ENCODE peak calls at places on chromosomes 16 and 17, in ten cellular contexts. H is stomach, O is left lung, A is adrenal gland, F is tibial nerve, G is hepatocyte, W is H9, L is mammary epithelial cell, X is neural progenitor cell, T is heart right ventricle. B is an unnamed sample.

GRCh38 chr16:67279296-67280089 is at the start of gene PLEKHG4:
- DNase-seq in H (peak), X (peak), A (peak), O (peak), F (peak), G (peak), W (peak), L (peak), T (peak), B (peak)

GRCh38 chr17:19003966-19004600 is 481 bp downstream of the FAM83G start:
- DNase-seq in G (peak), L (peak), H (peak), F (no peak), T (no peak), W (peak), X (peak), O (no peak), A (no peak), B (peak)

GRCh38 chr17:7002288-7003047 is 6.6 kb downstream of the ALOX12 start:
- DNase-seq in G (no peak), X (no peak), O (no peak), L (no peak), H (no peak), T (no peak), F (no peak), W (no peak), A (no peak), B (no peak)

GRCh38 chr16:4746991-4747574 is 12.7 kb downstream of the DNAAF8 start:
- DNase-seq in X (peak), T (no peak), F (no peak), O (no peak), A (no peak), H (no peak), W (no peak), G (no peak), L (no peak), B (no peak)

GRCh38 chr17:64217249-64217652 is 45.8 kb downstream of the TEX2 start:
- DNase-seq in W (no peak), G (no peak), T (no peak), X (no peak), L (no peak), H (no peak), A (no peak), F (no peak), O (no peak), B (peak)

GRCh38 chr17:42122371-42123303 is at the start of gene HSPB9:
- DNase-seq in O (peak), F (no peak), A (no peak), W (peak), H (peak), G (peak), T (no peak), X (peak), L (no peak), B (peak)

GRCh38 chr16:90032664-90033346 is 13.5 kb upstream of the DBNDD1 start:
- DNase-seq in X (no peak), O (no peak), G (no peak), T (no peak), W (no peak), H (no peak), A (no peak), L (no peak), F (no peak), B (no peak)

GRCh38 chr16:88886915-88887521 is 20.6 kb upstream of the PABPN1L start:
- DNase-seq in G (peak), F (peak), L (no peak), O (peak), T (peak), W (no peak), H (peak), A (peak), X (no peak), B (no peak)

GRCh38 chr17:82752371-82753200 is 721 bp downstream of the TBCD start:
- DNase-seq in X (peak), A (no peak), O (no peak), L (peak), W (no peak), G (no peak), H (no peak), T (peak), F (no peak), B (peak)

GRCh38 chr17:60641810-60642220 is 35.8 kb upstream of the BCAS3 start:
- DNase-seq in W (peak), X (peak), L (peak), T (peak), A (peak), F (peak), O (peak), G (peak), H (peak), B (peak)

GRCh38 chr16:76571755-76572154 is 294.6 kb downstream of the CNTNAP4 start:
- DNase-seq in W (no peak), X (no peak), L (no peak), A (no peak), H (no peak), G (no peak), O (no peak), F (no peak), T (no peak), B (no peak)

GRCh38 chr16:12459401-12459791 is 344.3 kb downstream of the CPPED1 start:
- DNase-seq in T (peak), W (no peak), X (no peak), O (peak), G (no peak), F (no peak), L (no peak), H (peak), A (peak), B (no peak)

GRCh38 chr16:20385844-20386832 is 18.4 kb downstream of the PDILT start:
- DNase-seq in A (peak), X (peak), W (peak), L (peak), H (peak), G (peak), T (peak), F (peak), O (peak), B (peak)

GRCh38 chr16:87326151-87326571 is 9.0 kb upstream of the C16orf95 start:
- DNase-seq in X (no peak), O (no peak), G (no peak), L (no peak), H (no peak), T (no peak), A (peak), W (no peak), F (no peak), B (no peak)

GRCh38 chr16:79325211-79325610 is 275.3 kb downstream of the MAF start:
- DNase-seq in O (no peak), A (no peak), H (no peak), T (no peak), X (no peak), F (no peak), L (no peak), G (no peak), W (no peak), B (no peak)

GRCh38 chr17:48310748-48311213 is 119.2 kb downstream of the SKAP1 start:
- DNase-seq in G (peak), O (no peak), H (no peak), T (no peak), W (peak), L (no peak), F (no peak), X (peak), A (no peak), B (peak)

GRCh38 chr17:18129041-18129502 is 20.5 kb downstream of the MYO15A start:
- DNase-seq in X (no peak), F (no peak), W (no peak), L (peak), T (no peak), G (no peak), H (peak), O (peak), A (no peak), B (no peak)

GRCh38 chr17:48545022-48545376 is at the start of gene HOXB2:
- DNase-seq in W (no peak), F (no peak), X (no peak), H (no peak), A (peak), O (no peak), L (peak), T (no peak), G (no peak), B (peak)

GRCh38 chr17:55120651-55121050 is 144.1 kb upstream of the HLF start:
- DNase-seq in X (no peak), L (no peak), O (no peak), G (no peak), A (no peak), F (no peak), T (no peak), H (no peak), W (no peak), B (no peak)

GRCh38 chr17:50905460-50905803 is 39.3 kb upstream of the TOB1 start:
- DNase-seq in A (no peak), O (no peak), T (no peak), G (peak), X (no peak), L (no peak), W (no peak), H (peak), F (no peak), B (peak)

GRCh38 chr16:28106467-28106866 is 43.0 kb upstream of the GSG1L start:
- DNase-seq in F (no peak), W (no peak), T (no peak), G (no peak), H (no peak), A (no peak), X (no peak), L (no peak), O (peak), B (peak)

GRCh38 chr16:27317320-27317719 is 3.5 kb downstream of the IL4R start:
- DNase-seq in G (no peak), O (no peak), T (no peak), F (no peak), X (no peak), L (peak), A (peak), H (no peak), W (no peak), B (peak)

GRCh38 chr17:6796017-6796886 is 20.2 kb downstream of the FBXO39 start:
- DNase-seq in O (no peak), H (no peak), A (no peak), G (peak), F (no peak), W (no peak), X (no peak), L (peak), T (no peak), B (peak)

GRCh38 chr17:39704821-39705551 is 5.1 kb downstream of the ERBB2 start:
- DNase-seq in O (peak), F (peak), T (no peak), W (peak), G (no peak), X (peak), A (no peak), H (peak), L (no peak), B (peak)

GRCh38 chr16:66161942-66162341 is 204.5 kb upstream of the CDH5 start:
- DNase-seq in T (no peak), X (no peak), H (no peak), L (no peak), O (no peak), G (no peak), A (no peak), F (no peak), W (no peak), B (no peak)

GRCh38 chr17:81335388-81336157 is 40.5 kb upstream of the SLC38A10 start:
- DNase-seq in F (no peak), O (no peak), L (no peak), W (peak), H (no peak), T (no peak), X (no peak), A (no peak), G (no peak), B (peak)
- H3K27ac ChIP-seq in F (no peak), O (no peak), L (no peak), W (no peak), H (no peak), T (no peak), X (no peak), A (no peak), G (no peak), B (no peak)

DNA sequence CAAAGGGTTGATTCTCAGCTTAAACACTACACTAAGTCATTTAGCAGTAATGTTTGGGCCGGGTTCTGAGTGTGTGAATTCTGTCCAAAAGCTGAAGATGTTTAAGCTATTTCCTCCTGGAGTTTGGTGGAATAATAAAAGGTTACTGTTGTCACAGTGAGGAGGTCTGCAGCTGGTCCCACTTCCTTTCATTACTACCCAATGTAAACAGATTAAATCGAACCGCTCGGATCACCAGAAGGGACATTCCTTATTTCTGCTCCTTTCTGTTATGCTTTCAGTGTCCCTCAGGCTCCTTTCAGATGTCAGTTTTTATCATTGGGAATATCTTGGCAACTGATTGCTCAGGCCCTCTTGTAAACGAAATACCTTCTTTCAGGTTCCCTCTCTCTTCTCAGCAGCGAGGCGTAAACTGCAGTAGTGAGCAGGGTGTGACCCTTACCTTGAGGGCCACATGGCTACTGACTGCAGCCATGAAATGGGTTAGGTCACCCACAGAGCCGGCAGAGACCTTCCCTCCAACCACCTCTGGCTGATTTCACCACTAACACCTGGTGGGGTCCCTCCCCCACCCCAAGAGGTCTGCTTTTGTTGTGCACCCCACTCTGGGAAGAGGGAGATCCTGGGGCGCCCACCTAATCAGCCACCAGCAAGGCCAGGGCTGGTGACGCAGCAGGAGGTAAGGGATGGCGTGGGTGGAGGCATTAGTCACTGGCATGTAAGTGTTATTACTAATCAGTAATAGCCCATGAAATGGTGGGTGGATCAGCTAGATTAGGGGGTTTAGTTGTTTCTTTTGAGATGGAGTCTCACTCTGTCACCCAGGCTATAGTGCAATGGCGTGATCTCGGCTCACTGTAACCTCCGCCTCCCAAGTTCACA is 117.6 kb downstream of the VPS53 start:
- DNase-seq in W (no peak), A (peak), H (no peak), T (no peak), O (no peak), F (no peak), G (no peak), X (no peak), L (peak), B (no peak)
- H3K27ac ChIP-seq in W (no peak), A (no peak), H (no peak), T (no peak), O (no peak), F (no peak), G (peak), X (no peak), L (peak), B (no peak)

GRCh38 chr17:71412803-71413202 is 708.0 kb upstream of the SOX9 start:
- DNase-seq in W (no peak), O (no peak), X (no peak), H (no peak), T (no peak), L (peak), G (peak), F (no peak), A (no peak), B (no peak)
- H3K27ac ChIP-seq in W (no peak), O (no peak), X (no peak), H (no peak), T (no peak), L (peak), G (no peak), F (no peak), A (no peak), B (no peak)

GRCh38 chr17:45970659-45971058 is 28.4 kb upstream of the STH start:
- DNase-seq in T (no peak), W (no peak), F (no peak), O (no peak), H (no peak), L (no peak), X (no peak), G (no peak), A (no peak), B (no peak)

GRCh38 chr17:45967378-45967777 is 31.7 kb upstream of the STH start:
- DNase-seq in L (no peak), W (no peak), O (no peak), X (no peak), A (no peak), G (no peak), F (no peak), T (no peak), H (no peak), B (no peak)

GRCh38 chr17:45969726-45970125 is 29.3 kb upstream of the STH start:
- DNase-seq in F (no peak), A (no peak), O (no peak), X (no peak), T (no peak), H (no peak), G (no peak), W (no peak), L (no peak), B (no peak)

GRCh38 chr17:45971698-45972141 is 27.3 kb upstream of the STH start:
- DNase-seq in H (no peak), L (no peak), T (no peak), O (no peak), W (peak), A (no peak), G (no peak), X (peak), F (no peak), B (peak)

DNA sequence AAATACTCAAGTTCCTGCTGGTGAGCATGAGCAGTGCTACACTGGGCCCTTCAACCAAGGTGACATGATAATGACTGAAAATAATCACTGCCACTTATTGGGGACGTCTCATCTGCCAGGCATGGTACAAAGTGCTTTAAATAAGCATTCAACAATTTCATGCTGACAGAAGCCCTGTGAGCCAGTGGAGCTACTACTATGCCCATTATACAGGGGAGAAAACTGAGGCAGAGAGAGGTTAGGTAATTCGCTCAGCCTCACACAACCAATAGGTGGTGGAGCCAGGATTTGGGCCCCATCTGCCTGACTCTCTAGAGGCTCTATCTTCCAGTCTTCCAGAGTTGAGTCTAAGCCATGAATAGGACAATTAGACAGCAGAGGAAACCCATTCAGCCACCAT is 30.3 kb upstream of the STH start:
- DNase-seq in L (no peak), G (no peak), F (no peak), W (no peak), A (no peak), O (no peak), H (no peak), X (no peak), T (no peak), B (no peak)
- H3K27ac ChIP-seq in L (no peak), G (no peak), F (no peak), W (no peak), A (no peak), O (no peak), H (no peak), X (no peak), T (no peak), B (no peak)

GRCh38 chr16:1968146-1968953 is 1.7 kb downstream of the RNF151 start:
- DNase-seq in O (no peak), H (no peak), W (no peak), F (no peak), A (no peak), L (no peak), G (no peak), T (no peak), X (no peak), B (no peak)

GRCh38 chr16:1964046-1964505 is 550 bp downstream of the RPS2 start:
- DNase-seq in A (peak), O (no peak), W (no peak), L (peak), F (no peak), T (no peak), X (peak), H (no peak), G (peak), B (no peak)

GRCh38 chr16:1964506-1965471 is at the start of gene RPS2:
- DNase-seq in A (peak), G (peak), H (peak), T (peak), O (peak), X (peak), W (peak), F (peak), L (peak), B (peak)

GRCh38 chr16:1966460-1966859 is at the start of gene RNF151:
- DNase-seq in O (no peak), F (no peak), X (no peak), G (no peak), W (no peak), T (no peak), H (no peak), L (no peak), A (no peak), B (no peak)

GRCh38 chr16:1965610-1966009 is 984 bp upstream of the RPS2 start:
- DNase-seq in L (peak), T (no peak), F (no peak), O (no peak), G (no peak), H (no peak), X (no peak), A (no peak), W (no peak), B (no peak)
- H3K27ac ChIP-seq in L (peak), T (no peak), F (peak), O (no peak), G (peak), H (peak), X (no peak), A (peak), W (no peak), B (peak)

GRCh38 chr16:49471038-49471727 is 97.6 kb downstream of the C16orf78 start:
- DNase-seq in F (no peak), L (no peak), G (no peak), H (peak), W (peak), O (no peak), X (no peak), A (peak), T (no peak), B (peak)

GRCh38 chr16:49473131-49473530 is 99.5 kb downstream of the C16orf78 start:
- DNase-seq in G (no peak), H (peak), L (no peak), W (peak), O (peak), X (no peak), F (no peak), A (peak), T (no peak), B (peak)

GRCh38 chr16:49470550-49470949 is 96.9 kb downstream of the C16orf78 start:
- DNase-seq in G (no peak), H (peak), T (no peak), A (no peak), L (no peak), O (no peak), X (no peak), W (peak), F (no peak), B (peak)

GRCh38 chr16:49473773-49474172 is 100.2 kb downstream of the C16orf78 start:
- DNase-seq in T (no peak), F (no peak), G (no peak), X (no peak), A (no peak), L (no peak), O (peak), W (peak), H (peak), B (no peak)

DNA sequence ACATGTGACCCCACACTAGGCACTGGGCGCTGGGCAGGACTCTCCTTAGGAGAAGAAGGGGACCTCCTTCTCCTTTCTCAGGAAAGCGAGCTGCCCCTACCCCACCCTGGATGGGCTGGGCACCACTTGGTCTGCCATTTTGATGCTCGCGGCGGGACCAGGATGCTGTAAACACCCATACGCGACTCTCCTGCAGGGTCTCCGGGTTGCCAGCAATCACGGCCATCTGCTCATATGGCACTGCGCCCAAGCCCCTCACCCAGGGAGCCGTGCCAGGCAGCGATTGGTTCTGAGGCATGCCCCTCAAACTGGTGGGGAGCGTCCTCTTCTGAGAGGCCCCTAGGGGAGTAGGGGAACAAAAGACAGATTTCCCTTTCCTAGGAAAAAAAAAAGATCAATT is 99.0 kb downstream of the C16orf78 start:
- DNase-seq in H (peak), X (peak), A (peak), W (peak), G (no peak), L (no peak), F (no peak), O (no peak), T (no peak), B (peak)
- H3K27ac ChIP-seq in H (no peak), X (no peak), A (no peak), W (no peak), G (no peak), L (no peak), F (no peak), O (no peak), T (no peak), B (no peak)